ENCODE peak calls at places on chromosomes 3 and 15, in six cellular contexts. I, W, A, O, D and H are unnamed samples. For H3K4me1, the result is how much of the 10 kb centered on the place peaks cover.

GRCh38 chr15:68619303-68619698 is 40.5 kb downstream of the CORO2B start:
- DNase-seq in I (no peak), W (no peak), A (no peak), O (no peak), D (no peak), H (no peak)

GRCh38 chr3:148863814-148864213 is 1.3 kb upstream of the CPA3 start:
- DNase-seq in I (no peak), W (no peak), A (no peak), O (no peak), D (no peak), H (no peak)

GRCh38 chr3:124800511-124801374 is 70.5 kb downstream of the UMPS start:
- DNase-seq in I (peak), W (no peak), A (no peak), O (peak), D (no peak), H (no peak)

GRCh38 chr3:126569390-126569975 is 10.8 kb upstream of the C3orf22 start:
- DNase-seq in I (no peak), W (no peak), A (no peak), O (no peak), D (no peak), H (no peak)

GRCh38 chr3:23999012-23999641 is 54.0 kb downstream of the NR1D2 start:
- DNase-seq in I (peak), W (peak), A (peak), O (peak), D (peak), H (peak)

GRCh38 chr15:44194397-44195150 is 497 bp downstream of the FRMD5 start:
- DNase-seq in I (peak), W (peak), A (no peak), O (peak), D (peak), H (no peak)

GRCh38 chr3:150763122-150763840 is at the start of gene SIAH2:
- DNase-seq in I (peak), W (peak), A (peak), O (peak), D (peak), H (peak)

GRCh38 chr3:15271785-15272381 is 60.5 kb downstream of the SH3BP5 start:
- DNase-seq in I (no peak), W (peak), A (no peak), O (no peak), D (no peak), H (no peak)

GRCh38 chr3:128498901-128499530 is 6.0 kb upstream of the GATA2 start:
- DNase-seq in I (no peak), W (no peak), A (peak), O (no peak), D (no peak), H (no peak)

GRCh38 chr3:112140584-112140983 is 7.5 kb upstream of the GCSAM start:
- DNase-seq in I (no peak), W (no peak), A (no peak), O (no peak), D (no peak), H (no peak)

GRCh38 chr3:42129014-42129953 is 38.1 kb downstream of the TRAK1 start:
- DNase-seq in I (peak), W (peak), A (no peak), O (peak), D (no peak), H (no peak)

GRCh38 chr15:49247556-49248102 is 77.6 kb downstream of the GALK2 start:
- DNase-seq in I (peak), W (no peak), A (no peak), O (no peak), D (no peak), H (no peak)

GRCh38 chr3:58452176-58452575 is 18.5 kb upstream of the PDHB start:
- DNase-seq in I (no peak), W (no peak), A (no peak), O (no peak), D (no peak), H (no peak)

GRCh38 chr15:100055821-100056220 is 286.0 kb downstream of the ADAMTS17 start:
- DNase-seq in I (no peak), W (no peak), A (no peak), O (no peak), D (no peak), H (no peak)

GRCh38 chr3:58153371-58153770 is 57.4 kb downstream of the DNASE1L3 start:
- DNase-seq in I (no peak), W (no peak), A (no peak), O (no peak), D (no peak), H (no peak)

GRCh38 chr3:46029953-46030543 is 2.8 kb upstream of the XCR1 start:
- DNase-seq in I (no peak), W (no peak), A (no peak), O (no peak), D (no peak), H (no peak)

GRCh38 chr15:73935547-73935946 is 9.3 kb downstream of the LOXL1 start:
- DNase-seq in I (peak), W (no peak), A (no peak), O (peak), D (peak), H (no peak)

GRCh38 chr3:129605593-129606521 is 619 bp downstream of the PLXND1 start:
- DNase-seq in I (peak), W (peak), A (peak), O (peak), D (no peak), H (no peak)

GRCh38 chr15:72113347-72114031 is 4.5 kb downstream of the MYO9A start:
- DNase-seq in I (peak), W (no peak), A (no peak), O (no peak), D (no peak), H (no peak)

GRCh38 chr15:52427804-52428203 is 100.9 kb downstream of the MYO5A start:
- DNase-seq in I (peak), W (no peak), A (no peak), O (peak), D (no peak), H (no peak)

GRCh38 chr3:105425153-105425502 is 58.4 kb downstream of the ALCAM start:
- DNase-seq in I (no peak), W (no peak), A (no peak), O (no peak), D (no peak), H (no peak)

GRCh38 chr15:91887921-91888373 is 34.4 kb downstream of the SLCO3A1 start:
- DNase-seq in I (no peak), W (no peak), A (no peak), O (no peak), D (no peak), H (peak)

GRCh38 chr15:80186066-80186465 is 33.3 kb downstream of the FAH start:
- DNase-seq in I (no peak), W (no peak), A (no peak), O (no peak), D (no peak), H (no peak)

GRCh38 chr3:180828001-180828720 is 84.3 kb upstream of the FXR1 start:
- DNase-seq in I (no peak), W (no peak), A (no peak), O (no peak), D (no peak), H (no peak)

GRCh38 chr3:178971614-178972013 is 100.0 kb downstream of the ZMAT3 start:
- DNase-seq in I (peak), W (peak), A (no peak), O (no peak), D (no peak), H (no peak)

GRCh38 chr3:123986427-123986826 is 5.5 kb downstream of the ROPN1 start:
- DNase-seq in I (no peak), W (no peak), A (peak), O (no peak), D (no peak), H (no peak)

GRCh38 chr3:50154840-50155490 is at the start of gene SEMA3F:
- DNase-seq in I (peak), W (peak), A (peak), O (peak), D (peak), H (peak)

GRCh38 chr3:65439641-65440040 is 599.1 kb downstream of the MAGI1 start:
- DNase-seq in I (peak), W (peak), A (peak), O (peak), D (peak), H (peak)

GRCh38 chr3:72401005-72401404 is 447.2 kb downstream of the SHQ1 start:
- DNase-seq in I (peak), W (peak), A (no peak), O (no peak), D (no peak), H (no peak)

GRCh38 chr15:64916365-64916764 is 4.7 kb downstream of the ANKDD1A start:
- DNase-seq in I (no peak), W (no peak), A (no peak), O (no peak), D (no peak), H (no peak)

GRCh38 chr15:64917211-64917610 is 5.5 kb downstream of the ANKDD1A start:
- DNase-seq in I (no peak), W (no peak), A (no peak), O (no peak), D (no peak), H (no peak)

GRCh38 chr15:64923546-64923945 is 11.8 kb downstream of the ANKDD1A start:
- DNase-seq in I (no peak), W (no peak), A (no peak), O (no peak), D (no peak), H (no peak)

GRCh38 chr15:64921711-64922110 is 10.0 kb downstream of the ANKDD1A start:
- DNase-seq in I (no peak), W (peak), A (no peak), O (no peak), D (no peak), H (no peak)

DNA sequence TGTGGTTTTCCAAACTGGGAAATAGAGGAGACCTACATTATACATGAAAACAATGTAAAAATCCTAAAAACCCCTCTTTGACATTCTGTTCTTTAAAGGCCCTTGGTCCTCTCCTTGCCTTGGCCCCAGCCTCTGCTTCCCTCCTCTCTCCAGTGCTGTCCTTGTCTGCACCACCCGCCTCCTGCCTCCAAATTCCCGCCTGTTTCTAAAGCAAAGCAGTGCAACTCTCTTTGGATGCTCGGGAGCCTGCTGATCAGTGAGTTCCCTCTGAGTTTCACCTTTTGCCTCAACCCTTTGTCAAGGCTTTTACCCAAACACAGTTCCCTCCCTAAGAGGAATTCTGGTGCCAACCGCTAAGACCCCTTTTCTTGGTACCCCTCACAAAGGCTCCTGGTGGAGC is 8.0 kb downstream of the ANKDD1A start:
- DNase-seq in I (no peak), W (no peak), A (no peak), O (no peak), D (no peak), H (no peak)
- H4K91ac ChIP-seq in I (no peak), W (no peak), A (no peak), O (no peak), D (no peak), H (no peak)

GRCh38 chr3:10280571-10280970 is 12.2 kb downstream of the GHRL start:
- DNase-seq in I (no peak), W (no peak), A (no peak), O (no peak), D (no peak), H (no peak)
- H3K4me1 ChIP-seq in I (under half), W (under half), A (under half), O (under half), D (under half), H (under half)

GRCh38 chr15:78726870-78727551 is 84.3 kb downstream of the ADAMTS7 start:
- DNase-seq in I (no peak), W (peak), A (peak), O (peak), D (no peak), H (no peak)
- H4K91ac ChIP-seq in I (no peak), W (no peak), A (no peak), O (no peak), D (no peak), H (no peak)

GRCh38 chr3:71392277-71392676 is 191.3 kb downstream of the FOXP1 start:
- DNase-seq in I (no peak), W (no peak), A (no peak), O (no peak), D (no peak), H (no peak)
- H3K4me1 ChIP-seq in I (under half), W (under half), A (under half), O (under half), D (under half), H (under half)

GRCh38 chr15:64125978-64126377 is 25.6 kb upstream of the SNX22 start:
- DNase-seq in I (no peak), W (no peak), A (no peak), O (no peak), D (no peak), H (no peak)
- H4K91ac ChIP-seq in I (no peak), W (no peak), A (no peak), O (no peak), D (no peak), H (no peak)

GRCh38 chr3:16290827-16291196 is 25.8 kb downstream of the OXNAD1 start:
- DNase-seq in I (no peak), W (no peak), A (no peak), O (peak), D (no peak), H (no peak)

GRCh38 chr3:16289144-16289889 is 24.3 kb downstream of the OXNAD1 start:
- DNase-seq in I (peak), W (peak), A (no peak), O (no peak), D (no peak), H (no peak)

GRCh38 chr3:16286672-16287604 is 21.9 kb downstream of the OXNAD1 start:
- DNase-seq in I (no peak), W (no peak), A (no peak), O (no peak), D (no peak), H (no peak)

GRCh38 chr3:16290007-16290826 is 25.2 kb downstream of the OXNAD1 start:
- DNase-seq in I (peak), W (peak), A (no peak), O (peak), D (peak), H (no peak)

GRCh38 chr3:16288664-16289063 is 23.7 kb downstream of the OXNAD1 start:
- DNase-seq in I (no peak), W (no peak), A (no peak), O (no peak), D (no peak), H (no peak)
- H3K4me1 ChIP-seq in I (under half), W (under half), A (under half), O (under half), D (under half), H (under half)

GRCh38 chr3:11379238-11379823 is 107.1 kb downstream of the ATG7 start:
- DNase-seq in I (peak), W (peak), A (no peak), O (peak), D (peak), H (no peak)
- H4K91ac ChIP-seq in I (peak), W (no peak), A (no peak), O (no peak), D (no peak), H (no peak)